ENCODE peak calls at places on chromosomes 3 and 15, in five cellular contexts. V, J, O, T and N are unnamed samples.

GRCh38 chr15:41955807-41956525 is 16.4 kb downstream of the EHD4 start:
- DNase-seq in V (no peak), J (no peak), O (no peak), T (no peak), N (no peak)

GRCh38 chr15:66292261-66293084 is 895 bp upstream of the DIS3L start:
- DNase-seq in V (no peak), J (no peak), O (no peak), T (no peak), N (no peak)

GRCh38 chr3:53190659-53191058 is 29.6 kb downstream of the PRKCD start:
- DNase-seq in V (no peak), J (no peak), O (no peak), T (no peak), N (no peak)

GRCh38 chr3:142150271-142150670 is 927 bp upstream of the TFDP2 start:
- DNase-seq in V (no peak), J (no peak), O (no peak), T (no peak), N (no peak)

GRCh38 chr3:128430276-128430675 is 36.4 kb downstream of the DNAJB8 start:
- DNase-seq in V (no peak), J (no peak), O (no peak), T (no peak), N (no peak)

GRCh38 chr3:50620420-50620819 is 3.5 kb downstream of the MAPKAPK3 start:
- DNase-seq in V (no peak), J (no peak), O (no peak), T (no peak), N (no peak)

GRCh38 chr3:9615003-9615628 is 34.2 kb upstream of the MTMR14 start:
- DNase-seq in V (no peak), J (no peak), O (no peak), T (no peak), N (no peak)

GRCh38 chr3:60013241-60013640 is 963.4 kb upstream of the CFAP20DC start:
- DNase-seq in V (no peak), J (no peak), O (no peak), T (no peak), N (no peak)

GRCh38 chr3:9825461-9826040 is 15.5 kb downstream of the TTLL3 start:
- DNase-seq in V (no peak), J (no peak), O (no peak), T (no peak), N (no peak)

GRCh38 chr3:2697589-2697988 is 412.6 kb downstream of the IL5RA start:
- DNase-seq in V (no peak), J (no peak), O (no peak), T (no peak), N (no peak)

GRCh38 chr3:23981955-23982354 is 36.9 kb downstream of the NR1D2 start:
- DNase-seq in V (no peak), J (no peak), O (no peak), T (no peak), N (no peak)

GRCh38 chr3:138438896-138439295 is 4.5 kb downstream of the ESYT3 start:
- DNase-seq in V (no peak), J (no peak), O (no peak), T (no peak), N (no peak)

GRCh38 chr3:158918008-158918407 is 116.2 kb downstream of the MFSD1 start:
- DNase-seq in V (no peak), J (peak), O (no peak), T (no peak), N (no peak)

GRCh38 chr15:90184786-90185704 is 16.1 kb upstream of the SEMA4B start:
- DNase-seq in V (peak), J (no peak), O (no peak), T (peak), N (peak)

GRCh38 chr3:105686324-105686897 is 182.4 kb downstream of the CBLB start:
- DNase-seq in V (no peak), J (no peak), O (no peak), T (no peak), N (no peak)

GRCh38 chr3:930866-931265 is 162.0 kb upstream of the CNTN6 start:
- DNase-seq in V (no peak), J (no peak), O (no peak), T (no peak), N (no peak)

GRCh38 chr15:31396881-31397560 is 70.4 kb downstream of the KLF13 start:
- DNase-seq in V (peak), J (no peak), O (no peak), T (no peak), N (no peak)

GRCh38 chr3:28808068-28808467 is 459.4 kb upstream of the AZI2 start:
- DNase-seq in V (no peak), J (no peak), O (no peak), T (no peak), N (no peak)

GRCh38 chr3:146142757-146143156 is 18.2 kb downstream of the PLOD2 start:
- DNase-seq in V (no peak), J (no peak), O (no peak), T (no peak), N (no peak)

GRCh38 chr3:14328422-14328821 is 74.0 kb upstream of the SLC6A6 start:
- DNase-seq in V (no peak), J (no peak), O (no peak), T (no peak), N (no peak)

GRCh38 chr15:76006136-76006778 is 6.0 kb downstream of the NRG4 start:
- DNase-seq in V (no peak), J (no peak), O (no peak), T (no peak), N (no peak)

GRCh38 chr15:25863067-25863967 is at the start of gene ATP10A:
- DNase-seq in V (peak), J (no peak), O (no peak), T (no peak), N (peak)

GRCh38 chr3:43379343-43379742 is 93.0 kb downstream of the SNRK start:
- DNase-seq in V (no peak), J (peak), O (no peak), T (no peak), N (no peak)

GRCh38 chr3:139127101-139127500 is 82.4 kb upstream of the PRR23C start:
- DNase-seq in V (no peak), J (no peak), O (no peak), T (no peak), N (no peak)

GRCh38 chr3:16028604-16029003 is 145.9 kb upstream of the GALNT15 start:
- DNase-seq in V (no peak), J (peak), O (no peak), T (no peak), N (no peak)

GRCh38 chr3:51997935-51998596 is 2.4 kb upstream of the RPL29 start:
- DNase-seq in V (no peak), J (no peak), O (no peak), T (no peak), N (no peak)

GRCh38 chr3:52593103-52593502 is 56.7 kb downstream of the UQCC5 start:
- DNase-seq in V (no peak), J (no peak), O (no peak), T (no peak), N (no peak)

GRCh38 chr15:62482715-62483429 is 317.8 kb upstream of the C2CD4B start:
- DNase-seq in V (no peak), J (no peak), O (no peak), T (no peak), N (no peak)